ENCODE peak calls at places on chromosomes 3 and 15, in four cellular contexts. U is GM23338, Z is HCT116, F is MM.1S. W is an unnamed sample.

GRCh38 chr3:71987828-71988227 is 202.9 kb upstream of the PROK2 start:
- DNase-seq in U (no peak), Z (no peak), F (no peak), W (no peak)

GRCh38 chr15:73265536-73266153 is 103.1 kb downstream of the HCN4 start:
- DNase-seq in U (peak; percentile 87), Z (peak; percentile 42), F (peak; percentile 68), W (peak; percentile 64)

GRCh38 chr3:177673105-177673804 is 476.0 kb upstream of the TBL1XR1 start:
- DNase-seq in U (no peak), Z (no peak), F (no peak), W (peak; percentile 57)

GRCh38 chr3:156892701-156893100 is 66.5 kb downstream of the LEKR1 start:
- DNase-seq in U (no peak), Z (peak; percentile 7), F (no peak), W (no peak)

GRCh38 chr3:174153875-174154274 is 705.3 kb upstream of the NAALADL2 start:
- DNase-seq in U (no peak), Z (no peak), F (no peak), W (no peak)

GRCh38 chr15:38530113-38530512 is 34.5 kb downstream of the RASGRP1 start:
- DNase-seq in U (no peak), Z (no peak), F (no peak), W (no peak)

GRCh38 chr3:167772992-167773391 is 37.5 kb downstream of the SERPINI1 start:
- DNase-seq in U (no peak), Z (no peak), F (peak; percentile 31), W (no peak)

GRCh38 chr3:31733234-31733667 is 200.5 kb downstream of the STT3B start:
- DNase-seq in U (no peak), Z (no peak), F (no peak), W (no peak)

GRCh38 chr3:99999541-99999940 is 114.8 kb downstream of the FILIP1L start:
- DNase-seq in U (no peak), Z (no peak), F (no peak), W (no peak)

DNA sequence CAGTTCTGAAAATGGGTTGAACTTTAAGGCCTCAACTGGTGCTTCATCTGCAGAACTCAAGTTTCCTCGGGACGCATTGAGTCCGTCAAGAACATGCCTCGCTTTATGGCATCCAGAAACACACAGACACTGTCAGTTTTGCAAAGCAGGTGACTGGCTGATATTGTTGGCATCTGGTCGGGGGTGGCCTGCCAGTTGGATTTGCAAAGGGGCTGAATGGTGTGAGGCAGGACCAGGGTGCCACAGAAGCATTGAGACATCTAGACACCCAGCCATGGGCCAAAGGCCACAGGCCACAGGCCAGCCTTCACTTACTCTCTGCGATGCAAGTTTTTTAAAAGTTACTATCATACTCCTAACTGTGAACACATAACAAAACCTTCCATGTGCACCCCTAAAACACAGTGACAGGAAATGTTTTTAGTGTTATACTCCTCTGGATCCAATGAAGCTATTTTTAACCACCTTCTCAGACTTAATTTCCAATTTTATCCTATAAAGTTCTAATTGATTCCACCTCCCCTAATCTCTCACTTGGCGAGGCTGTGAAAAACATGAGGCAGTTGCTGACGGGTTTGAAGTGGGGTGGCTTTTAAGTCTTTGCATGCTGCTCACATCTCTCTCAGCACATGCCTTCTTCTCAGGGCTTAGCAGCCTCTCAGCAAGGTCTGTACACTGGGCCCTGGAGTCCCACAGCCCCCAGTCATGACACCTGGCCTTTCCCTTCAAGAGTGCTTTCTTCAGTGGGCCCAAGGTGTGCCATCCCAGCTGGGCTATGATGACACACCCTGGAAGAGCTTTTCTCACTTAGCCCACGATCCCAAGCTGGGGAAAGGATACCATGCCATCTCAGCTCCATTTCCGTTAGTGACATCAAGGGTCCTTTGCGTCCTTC is 38.5 kb upstream of the DUSP7 start:
- DNase-seq in U (no peak), Z (no peak), F (no peak), W (no peak)
- TF ChIP-seq EZH2phosphoT487 in U (no peak), Z (no peak), F (no peak), W (no peak)

GRCh38 chr3:122077293-122078234 is 22.4 kb downstream of the CD86 start:
- DNase-seq in U (no peak), Z (no peak), F (peak; percentile 47), W (no peak)
- TF ChIP-seq CTCF in U (no peak), Z (no peak), F (peak; percentile 16), W (no peak)

DNA sequence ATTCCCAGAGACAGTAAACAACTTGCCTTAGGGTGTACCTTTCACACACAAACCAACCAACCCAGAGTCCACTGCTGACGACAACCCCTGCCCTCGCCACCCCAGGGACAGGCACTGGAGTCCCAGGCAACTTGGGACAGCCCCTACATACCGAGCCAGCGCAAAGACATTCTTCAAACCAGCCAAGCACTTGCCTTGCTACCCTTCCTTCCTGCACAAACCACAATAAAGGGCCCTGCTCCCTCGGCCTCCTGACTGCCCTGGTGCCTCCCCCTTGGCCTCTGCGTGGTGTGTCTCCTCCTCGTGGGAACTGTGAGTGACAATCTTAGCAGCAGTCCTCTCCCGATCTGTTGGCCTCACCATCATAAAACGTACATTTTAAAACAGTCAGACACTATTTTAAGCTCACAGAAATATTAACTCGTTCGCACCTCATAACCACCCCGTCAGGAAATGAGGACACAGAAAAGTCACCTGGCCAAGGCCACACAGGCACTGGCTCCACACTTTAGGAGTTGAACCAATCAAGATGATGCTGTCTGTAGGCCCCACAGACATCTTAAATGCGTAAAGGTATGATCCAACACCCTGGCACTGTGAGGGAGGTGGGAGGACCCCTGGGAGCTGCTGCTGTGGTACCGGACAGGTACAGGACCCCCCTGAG is 113.8 kb downstream of the ADCY5 start:
- DNase-seq in U (no peak), Z (no peak), F (peak; percentile 41), W (no peak)
- TF ChIP-seq EZH2phosphoT487 in U (no peak), Z (no peak), F (no peak), W (no peak)

GRCh38 chr3:150277444-150277843 is 130.7 kb upstream of the TSC22D2 start:
- DNase-seq in U (no peak), Z (no peak), F (no peak), W (no peak)
- TF ChIP-seq CTCF in U (no peak), Z (no peak), F (no peak), W (no peak)

GRCh38 chr15:70596354-70597055 is 166.9 kb downstream of the UACA start:
- DNase-seq in U (no peak), Z (peak; percentile 71), F (no peak), W (peak; percentile 36)
- TF ChIP-seq EZH2phosphoT487 in U (no peak), Z (no peak), F (no peak), W (no peak)